ENCODE peak calls at places on chromosomes 7 and 10, in nine cellular contexts. D, B, F, M, I, V, R, X and C are unnamed samples.

GRCh38 chr7:30941582-30942310 is 22.0 kb upstream of the GHRHR start:
- DNase-seq in D (no peak), B (no peak), F (no peak), M (no peak), I (no peak), V (no peak), R (no peak), X (no peak), C (no peak)

GRCh38 chr7:155269766-155270585 is 27.7 kb upstream of the INSIG1 start:
- DNase-seq in D (no peak), B (no peak), F (no peak), M (no peak), I (no peak), V (no peak), R (no peak), X (no peak), C (no peak)

GRCh38 chr7:102914585-102914984 is 1.8 kb downstream of the LRRC17 start:
- DNase-seq in D (peak), B (peak), F (no peak), M (no peak), I (no peak), V (no peak), R (peak), X (no peak), C (no peak)

GRCh38 chr10:118259288-118259906 is 82.7 kb downstream of the FAM204A start:
- DNase-seq in D (no peak), B (no peak), F (no peak), M (peak), I (peak), V (no peak), R (peak), X (no peak), C (no peak)

GRCh38 chr7:108104324-108104723 is 25.8 kb downstream of the LAMB4 start:
- DNase-seq in D (no peak), B (no peak), F (no peak), M (no peak), I (no peak), V (no peak), R (no peak), X (no peak), C (no peak)

GRCh38 chr7:135147899-135148721 is at the start of gene TMEM140:
- DNase-seq in D (no peak), B (no peak), F (peak), M (peak), I (peak), V (peak), R (no peak), X (no peak), C (no peak)

GRCh38 chr7:16067695-16068094 is 353.6 kb downstream of the CRPPA start:
- DNase-seq in D (no peak), B (no peak), F (no peak), M (no peak), I (no peak), V (no peak), R (no peak), X (no peak), C (no peak)

GRCh38 chr7:123190109-123190831 is 9.5 kb downstream of the SLC13A1 start:
- DNase-seq in D (no peak), B (no peak), F (no peak), M (no peak), I (no peak), V (no peak), R (no peak), X (no peak), C (no peak)

GRCh38 chr10:24850726-24851300 is 101.6 kb downstream of the PRTFDC1 start:
- DNase-seq in D (no peak), B (no peak), F (no peak), M (no peak), I (no peak), V (no peak), R (no peak), X (no peak), C (no peak)

GRCh38 chr7:36082910-36083309 is 70.1 kb upstream of the EEPD1 start:
- DNase-seq in D (no peak), B (no peak), F (no peak), M (no peak), I (no peak), V (no peak), R (no peak), X (no peak), C (no peak)

GRCh38 chr7:114865564-114865963 is 56.3 kb upstream of the MDFIC start:
- DNase-seq in D (peak), B (peak), F (no peak), M (peak), I (peak), V (peak), R (peak), X (no peak), C (no peak)

GRCh38 chr10:57692255-57692980 is 575.3 kb downstream of the IPMK start:
- DNase-seq in D (no peak), B (no peak), F (no peak), M (no peak), I (no peak), V (no peak), R (peak), X (peak), C (no peak)

GRCh38 chr10:91006752-91007346 is 86.0 kb upstream of the ANKRD1 start:
- DNase-seq in D (no peak), B (no peak), F (no peak), M (no peak), I (no peak), V (peak), R (no peak), X (no peak), C (no peak)

GRCh38 chr10:91762878-91763277 is 35.3 kb upstream of the TNKS2 start:
- DNase-seq in D (no peak), B (no peak), F (no peak), M (no peak), I (no peak), V (no peak), R (no peak), X (no peak), C (no peak)

GRCh38 chr10:5508161-5508604 is 8.8 kb upstream of the CALML5 start:
- DNase-seq in D (no peak), B (no peak), F (no peak), M (no peak), I (no peak), V (no peak), R (no peak), X (no peak), C (no peak)

GRCh38 chr10:77941790-77942189 is 15.2 kb upstream of the DLG5 start:
- DNase-seq in D (no peak), B (no peak), F (no peak), M (no peak), I (no peak), V (no peak), R (no peak), X (no peak), C (no peak)

GRCh38 chr7:88761779-88762178 is 2.3 kb downstream of the ZNF804B start:
- DNase-seq in D (no peak), B (no peak), F (no peak), M (no peak), I (no peak), V (no peak), R (no peak), X (no peak), C (no peak)

GRCh38 chr7:33973235-33974015 is 68.1 kb downstream of the BMPER start:
- DNase-seq in D (no peak), B (no peak), F (no peak), M (no peak), I (no peak), V (no peak), R (no peak), X (no peak), C (no peak)

GRCh38 chr7:139044813-139045794 is 9.3 kb upstream of the ZC3HAV1L start:
- DNase-seq in D (no peak), B (no peak), F (no peak), M (no peak), I (no peak), V (peak), R (no peak), X (no peak), C (no peak)

GRCh38 chr7:53306846-53307245 is 271.4 kb downstream of the POM121L12 start:
- DNase-seq in D (no peak), B (no peak), F (no peak), M (no peak), I (no peak), V (no peak), R (no peak), X (no peak), C (no peak)

GRCh38 chr10:3516626-3517255 is 268.3 kb downstream of the KLF6 start:
- DNase-seq in D (no peak), B (no peak), F (no peak), M (no peak), I (no peak), V (no peak), R (no peak), X (no peak), C (no peak)

GRCh38 chr7:99579956-99580777 is 17.9 kb upstream of the TMEM225B start:
- DNase-seq in D (peak), B (no peak), F (no peak), M (peak), I (no peak), V (peak), R (peak), X (no peak), C (no peak)

GRCh38 chr10:129755075-129756020 is 208.7 kb downstream of the EBF3 start:
- DNase-seq in D (no peak), B (no peak), F (peak), M (peak), I (no peak), V (no peak), R (no peak), X (no peak), C (no peak)

GRCh38 chr7:131653418-131654248 is 97.2 kb upstream of the PODXL start:
- DNase-seq in D (no peak), B (no peak), F (no peak), M (no peak), I (no peak), V (no peak), R (no peak), X (no peak), C (no peak)

GRCh38 chr10:95242581-95243317 is 48.1 kb downstream of the PDLIM1 start:
- DNase-seq in D (no peak), B (no peak), F (no peak), M (peak), I (peak), V (no peak), R (peak), X (no peak), C (no peak)

GRCh38 chr7:43609097-43609496 is 26.2 kb downstream of the STK17A start:
- DNase-seq in D (no peak), B (no peak), F (no peak), M (no peak), I (no peak), V (no peak), R (no peak), X (no peak), C (no peak)

GRCh38 chr7:43612128-43612527 is 29.2 kb downstream of the STK17A start:
- DNase-seq in D (no peak), B (no peak), F (no peak), M (no peak), I (no peak), V (no peak), R (no peak), X (no peak), C (no peak)

GRCh38 chr7:43615558-43616145 is 32.7 kb downstream of the STK17A start:
- DNase-seq in D (no peak), B (no peak), F (no peak), M (no peak), I (no peak), V (no peak), R (no peak), X (no peak), C (no peak)

GRCh38 chr7:43616977-43617376 is 34.1 kb downstream of the STK17A start:
- DNase-seq in D (no peak), B (no peak), F (no peak), M (no peak), I (no peak), V (no peak), R (no peak), X (no peak), C (no peak)

GRCh38 chr7:43612599-43613589 is 30.0 kb downstream of the STK17A start:
- DNase-seq in D (no peak), B (peak), F (no peak), M (no peak), I (no peak), V (no peak), R (no peak), X (no peak), C (no peak)
- H3K27ac ChIP-seq in D (peak), B (no peak), F (peak), M (no peak), I (no peak), V (peak), R (no peak), X (no peak), C (no peak)

GRCh38 chr7:17506090-17506489 is 207.6 kb downstream of the AHR start:
- DNase-seq in D (no peak), B (no peak), F (no peak), M (peak), I (peak), V (no peak), R (no peak), X (no peak), C (no peak)

GRCh38 chr7:17500718-17501117 is 202.3 kb downstream of the AHR start:
- DNase-seq in D (no peak), B (no peak), F (no peak), M (no peak), I (no peak), V (no peak), R (no peak), X (no peak), C (no peak)

GRCh38 chr7:17501461-17502208 is 203.2 kb downstream of the AHR start:
- DNase-seq in D (no peak), B (no peak), F (no peak), M (no peak), I (no peak), V (no peak), R (no peak), X (no peak), C (no peak)

GRCh38 chr7:17498230-17498629 is 199.8 kb downstream of the AHR start:
- DNase-seq in D (no peak), B (no peak), F (no peak), M (no peak), I (no peak), V (no peak), R (no peak), X (no peak), C (no peak)

DNA sequence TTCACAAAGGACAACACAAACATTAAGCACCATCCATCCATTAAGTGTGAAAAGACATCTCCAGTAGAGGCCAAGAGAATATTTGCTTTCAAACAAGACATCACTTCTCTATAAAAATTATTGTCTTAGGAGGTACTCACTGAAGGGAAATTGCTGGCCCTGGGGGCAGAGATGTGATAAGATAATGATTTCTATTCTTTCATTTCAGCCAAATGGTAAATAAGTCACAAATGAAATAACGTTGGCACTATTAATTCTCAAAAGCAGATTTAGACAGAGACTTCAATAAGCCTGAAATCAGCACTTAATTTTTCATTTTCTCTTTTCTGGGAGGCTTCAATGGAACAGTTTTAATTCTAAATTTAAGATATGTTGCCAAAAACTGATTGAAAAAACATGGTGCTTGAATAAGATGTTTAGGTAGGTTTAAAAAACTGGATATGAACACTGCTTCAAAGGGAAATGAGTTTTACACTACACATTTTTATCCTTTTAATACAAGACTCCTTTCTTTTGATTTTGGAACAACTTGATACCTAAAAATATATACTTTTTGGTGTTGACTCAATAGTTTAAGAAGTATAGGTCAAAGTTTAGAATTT is 203.9 kb downstream of the AHR start:
- DNase-seq in D (no peak), B (no peak), F (no peak), M (no peak), I (no peak), V (no peak), R (no peak), X (no peak), C (no peak)
- H3K27ac ChIP-seq in D (no peak), B (no peak), F (no peak), M (no peak), I (no peak), V (no peak), R (no peak), X (no peak), C (no peak)

DNA sequence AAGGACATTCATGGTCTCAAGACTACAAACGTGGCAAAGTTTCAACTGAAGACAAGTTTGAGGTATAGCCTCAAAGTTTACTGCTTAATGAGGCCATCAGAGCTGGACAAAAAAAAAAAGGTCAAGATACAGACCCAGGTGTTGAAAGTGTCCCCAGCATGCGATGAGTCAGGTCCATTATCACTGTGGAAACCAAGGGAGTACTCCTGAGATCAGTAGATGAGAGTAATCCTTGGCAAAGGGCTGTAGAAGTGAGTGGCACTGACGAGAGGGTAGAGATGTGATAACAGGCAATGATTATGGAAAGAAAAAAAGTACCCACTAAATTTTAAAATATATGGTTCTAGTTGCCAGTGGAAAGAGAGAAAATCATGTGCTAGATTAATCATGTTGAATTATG is 80.1 kb upstream of the LRRN3 start:
- DNase-seq in D (no peak), B (no peak), F (no peak), M (no peak), I (no peak), V (no peak), R (no peak), X (no peak), C (no peak)
- H3K27ac ChIP-seq in D (no peak), B (no peak), F (no peak), M (no peak), I (no peak), V (no peak), R (no peak), X (no peak), C (no peak)

GRCh38 chr10:102335184-102335583 is 60.3 kb upstream of the NFKB2 start:
- DNase-seq in D (no peak), B (no peak), F (peak), M (peak), I (peak), V (no peak), R (no peak), X (no peak), C (no peak)
- H3K27ac ChIP-seq in D (peak), B (no peak), F (no peak), M (no peak), I (no peak), V (no peak), R (peak), X (no peak), C (no peak)

GRCh38 chr10:44975487-44976331 is 2.9 kb downstream of the DEPP1 start:
- DNase-seq in D (no peak), B (no peak), F (no peak), M (peak), I (peak), V (no peak), R (peak), X (peak), C (no peak)

GRCh38 chr10:44972874-44973306 is 5.7 kb downstream of the DEPP1 start:
- DNase-seq in D (no peak), B (no peak), F (no peak), M (no peak), I (no peak), V (no peak), R (no peak), X (no peak), C (no peak)

GRCh38 chr10:44974628-44975431 is 3.8 kb downstream of the DEPP1 start:
- DNase-seq in D (peak), B (no peak), F (no peak), M (peak), I (peak), V (peak), R (peak), X (no peak), C (no peak)

GRCh38 chr10:44973323-44974081 is 5.1 kb downstream of the DEPP1 start:
- DNase-seq in D (no peak), B (no peak), F (no peak), M (no peak), I (peak), V (no peak), R (no peak), X (no peak), C (no peak)

DNA sequence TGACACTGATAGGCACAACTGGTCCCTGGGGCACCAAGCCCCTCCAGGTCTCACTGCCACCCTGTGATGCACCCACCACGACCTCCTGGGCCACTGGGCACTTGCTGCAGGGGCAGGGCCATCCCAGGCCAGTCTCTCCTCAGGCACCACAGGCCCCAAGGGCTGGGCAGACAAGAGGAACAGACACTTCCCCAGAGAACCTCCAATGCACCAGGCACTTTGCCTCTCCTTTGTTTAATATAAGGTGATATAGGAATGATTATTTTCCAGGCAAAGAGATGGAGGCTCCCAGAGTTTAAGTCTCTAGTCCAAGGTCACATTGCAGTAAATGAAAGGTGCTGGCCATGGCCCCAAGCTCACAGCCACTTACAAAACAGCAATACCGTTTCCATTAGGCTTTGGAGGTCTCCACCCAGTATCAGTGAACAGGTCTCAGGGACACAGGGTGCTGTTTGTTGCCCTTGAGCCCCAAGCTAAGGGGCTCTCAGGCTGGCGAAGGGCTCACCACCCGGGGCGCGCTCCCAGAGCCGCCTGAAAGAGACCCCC is 4.5 kb downstream of the DEPP1 start:
- DNase-seq in D (no peak), B (no peak), F (no peak), M (no peak), I (no peak), V (no peak), R (no peak), X (no peak), C (no peak)
- H3K27ac ChIP-seq in D (peak), B (no peak), F (peak), M (peak), I (peak), V (no peak), R (peak), X (peak), C (peak)

GRCh38 chr7:74103219-74103772 is 19.7 kb downstream of the LIMK1 start:
- DNase-seq in D (no peak), B (no peak), F (no peak), M (no peak), I (no peak), V (no peak), R (no peak), X (no peak), C (no peak)

GRCh38 chr7:74097937-74098614 is 14.5 kb downstream of the LIMK1 start:
- DNase-seq in D (peak), B (peak), F (no peak), M (no peak), I (peak), V (no peak), R (no peak), X (peak), C (no peak)

GRCh38 chr7:74099031-74099430 is 15.4 kb downstream of the LIMK1 start:
- DNase-seq in D (peak), B (no peak), F (no peak), M (no peak), I (no peak), V (no peak), R (no peak), X (no peak), C (no peak)

GRCh38 chr7:74104702-74105101 is 21.1 kb downstream of the LIMK1 start:
- DNase-seq in D (no peak), B (no peak), F (no peak), M (no peak), I (no peak), V (no peak), R (no peak), X (no peak), C (no peak)

GRCh38 chr7:74101061-74101681 is 17.6 kb downstream of the LIMK1 start:
- DNase-seq in D (no peak), B (no peak), F (no peak), M (no peak), I (no peak), V (no peak), R (no peak), X (no peak), C (no peak)
- H3K27ac ChIP-seq in D (no peak), B (no peak), F (peak), M (no peak), I (no peak), V (no peak), R (no peak), X (no peak), C (no peak)

GRCh38 chr7:71221549-71221948 is 89.6 kb downstream of the GALNT17 start:
- DNase-seq in D (no peak), B (no peak), F (no peak), M (no peak), I (no peak), V (no peak), R (no peak), X (no peak), C (no peak)
- H3K27ac ChIP-seq in D (peak), B (no peak), F (no peak), M (no peak), I (no peak), V (no peak), R (no peak), X (no peak), C (no peak)